ENCODE peak calls at places on chromosomes 1 and 21, in four cellular contexts. V is caudate nucleus, D is psoas muscle, J is pancreas. M is an unnamed sample.

GRCh38 chr1:163673756-163674155 is 352.0 kb downstream of the NUF2 start:
- DNase-seq in V (no peak), D (no peak), J (no peak), M (no peak)

GRCh38 chr1:8814870-8815269 is 2.6 kb downstream of the RERE start:
- DNase-seq in V (no peak), D (no peak), J (no peak), M (no peak)

GRCh38 chr1:53799141-53799540 is 39.0 kb downstream of the NDC1 start:
- DNase-seq in V (no peak), D (no peak), J (no peak), M (no peak)

GRCh38 chr1:247079141-247079874 is 697 bp upstream of the ZNF670 start:
- DNase-seq in V (no peak), D (no peak), J (no peak), M (peak; percentile 8)

GRCh38 chr1:198657550-198658064 is 18.8 kb downstream of the PTPRC start:
- DNase-seq in V (no peak), D (no peak), J (no peak), M (peak; percentile 58)

GRCh38 chr1:167196185-167196584 is 24.5 kb upstream of the POU2F1 start:
- DNase-seq in V (no peak), D (no peak), J (no peak), M (no peak)

GRCh38 chr1:10694633-10695627 is 101.5 kb downstream of the CASZ1 start:
- DNase-seq in V (peak; percentile 64), D (peak; percentile 92), J (peak; percentile 95), M (peak; percentile 81)

GRCh38 chr1:79005945-79006344 is 585 bp downstream of the ADGRL4 start:
- DNase-seq in V (no peak), D (no peak), J (no peak), M (no peak)

GRCh38 chr1:39960461-39960958 is 5.6 kb downstream of the MFSD2A start:
- DNase-seq in V (no peak), D (no peak), J (peak; percentile 77), M (no peak)

GRCh38 chr1:30596470-30596869 is 126.9 kb downstream of the MATN1 start:
- DNase-seq in V (no peak), D (no peak), J (no peak), M (no peak)

GRCh38 chr1:64082459-64082858 is 121.0 kb upstream of the UBE2U start:
- DNase-seq in V (no peak), D (no peak), J (no peak), M (no peak)

GRCh38 chr1:93346472-93346991 is 825 bp downstream of the DR1 start:
- DNase-seq in V (no peak), D (no peak), J (no peak), M (peak; percentile 34)

GRCh38 chr1:24418898-24419628 is 3.5 kb downstream of the NIPAL3 start:
- DNase-seq in V (peak; percentile 21), D (no peak), J (peak; percentile 70), M (no peak)

GRCh38 chr1:101148987-101149386 is 87.8 kb upstream of the S1PR1 start:
- DNase-seq in V (peak; percentile 2), D (no peak), J (no peak), M (no peak)

GRCh38 chr1:11753555-11754208 is 8.3 kb upstream of the C1orf167 start:
- DNase-seq in V (no peak), D (no peak), J (no peak), M (no peak)

GRCh38 chr1:185917646-185918045 is 183.5 kb downstream of the HMCN1 start:
- DNase-seq in V (no peak), D (no peak), J (no peak), M (no peak)

GRCh38 chr1:172905452-172905851 is 145.3 kb downstream of the TNFSF18 start:
- DNase-seq in V (no peak), D (no peak), J (no peak), M (no peak)

GRCh38 chr21:37341254-37341960 is 25.2 kb upstream of the DYRK1A start:
- DNase-seq in V (no peak), D (no peak), J (no peak), M (no peak)

GRCh38 chr1:12040457-12041051 is 21.3 kb downstream of the MIIP start:
- DNase-seq in V (no peak), D (no peak), J (no peak), M (no peak)

GRCh38 chr1:238589843-238590435 is 699.2 kb upstream of the ZP4 start:
- DNase-seq in V (no peak), D (no peak), J (no peak), M (peak; percentile 17)
- H3K27ac ChIP-seq in V (no peak overlapping the region), D (no peak overlapping the region), J (no peak overlapping the region), M (no peak overlapping the region)

DNA sequence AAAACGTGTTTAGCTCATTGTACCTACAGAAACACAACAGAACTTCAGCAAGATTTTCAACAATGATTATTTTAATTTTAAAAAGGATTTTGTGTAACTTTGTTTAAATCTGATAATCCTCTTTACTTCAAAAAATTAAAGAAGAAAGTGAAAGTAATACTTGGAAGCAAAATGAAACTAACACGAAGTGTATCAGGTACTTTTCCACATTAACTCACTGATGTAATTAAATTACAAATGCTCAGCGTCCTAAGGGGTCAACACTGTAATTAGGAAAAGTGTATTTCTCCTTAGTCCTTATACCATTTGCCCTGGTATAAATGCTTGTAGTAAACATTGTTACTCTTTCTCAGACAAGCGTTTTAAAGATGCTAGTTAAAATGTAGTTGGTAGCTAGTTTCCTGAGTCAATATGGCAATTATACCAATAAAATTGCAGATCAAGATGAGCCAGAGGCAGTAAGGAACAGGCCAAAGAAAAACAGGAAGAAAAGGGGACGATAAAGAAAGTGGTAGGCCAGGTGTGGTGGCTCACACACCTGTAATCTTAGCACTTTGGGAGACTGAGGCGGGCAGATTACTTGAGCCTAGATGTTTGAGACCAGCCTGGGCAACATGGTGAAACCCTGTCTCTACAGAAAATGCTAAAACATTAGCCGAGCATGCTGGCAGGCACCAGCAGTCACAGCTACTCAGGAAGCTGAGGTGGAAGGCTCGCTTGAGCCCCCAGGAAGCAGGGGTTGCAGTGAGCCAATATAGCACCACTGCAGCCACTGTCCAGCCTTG is 553.0 kb downstream of the SMYD3 start:
- DNase-seq in V (no peak), D (no peak), J (no peak), M (peak; percentile 30)
- H3K27ac ChIP-seq in V (no peak overlapping the region), D (peak overlapping the region; percentile 36), J (peak overlapping the region; percentile 44), M (peak overlapping the region; percentile 60)

GRCh38 chr1:67737875-67738274 is 52.9 kb downstream of the GADD45A start:
- DNase-seq in V (no peak), D (no peak), J (no peak), M (no peak)
- H3K27ac ChIP-seq in V (no peak overlapping the region), D (no peak overlapping the region), J (no peak overlapping the region), M (no peak overlapping the region)

GRCh38 chr21:27301216-27301615 is 334.3 kb upstream of the ADAMTS5 start:
- DNase-seq in V (no peak), D (no peak), J (no peak), M (no peak)

GRCh38 chr21:27298465-27298864 is 331.6 kb upstream of the ADAMTS5 start:
- DNase-seq in V (no peak), D (no peak), J (no peak), M (no peak)

GRCh38 chr21:27300770-27301169 is 333.9 kb upstream of the ADAMTS5 start:
- DNase-seq in V (no peak), D (no peak), J (no peak), M (no peak)
- H3K27ac ChIP-seq in V (no peak overlapping the region), D (no peak overlapping the region), J (no peak overlapping the region), M (no peak overlapping the region)